ENCODE peak calls at places on chromosomes 5 and 9, in five cellular contexts. One of them, this sample, is unnamed.

GRCh38 chr5:90983148-90983547 is 400.0 kb downstream of the ARRDC3 start:
- DNase-seq in transverse colon: no peak
- DNase-seq in stomach: no peak
- DNase-seq in sigmoid colon: no peak
- DNase-seq in H9: no peak
- DNase-seq in this sample: no peak

GRCh38 chr5:97735209-97735608 is 552.2 kb upstream of the RIOK2 start:
- DNase-seq in transverse colon: no peak
- DNase-seq in stomach: no peak
- DNase-seq in sigmoid colon: no peak
- DNase-seq in H9: no peak
- DNase-seq in this sample: no peak

GRCh38 chr5:3852154-3852930 is 256.7 kb downstream of the IRX1 start:
- DNase-seq in transverse colon: no peak
- DNase-seq in stomach: no peak
- DNase-seq in sigmoid colon: no peak
- DNase-seq in H9: no peak
- DNase-seq in this sample: no peak

GRCh38 chr5:59123595-59124561 is 541.0 kb downstream of the RAB3C start:
- DNase-seq in transverse colon: no peak
- DNase-seq in stomach: no peak
- DNase-seq in sigmoid colon: peak; percentile 72
- DNase-seq in H9: no peak
- DNase-seq in this sample: no peak

GRCh38 chr5:6274846-6275543 is 103.4 kb downstream of the MED10 start:
- DNase-seq in transverse colon: no peak
- DNase-seq in stomach: no peak
- DNase-seq in sigmoid colon: no peak
- DNase-seq in H9: no peak
- DNase-seq in this sample: no peak

GRCh38 chr9:132615822-132616221 is 33.4 kb downstream of the BARHL1 start:
- DNase-seq in transverse colon: no peak
- DNase-seq in stomach: no peak
- DNase-seq in sigmoid colon: no peak
- DNase-seq in H9: no peak
- DNase-seq in this sample: no peak

GRCh38 chr9:108511200-108511756 is 344.5 kb downstream of the ACTL7B start:
- DNase-seq in transverse colon: no peak
- DNase-seq in stomach: no peak
- DNase-seq in sigmoid colon: no peak
- DNase-seq in H9: no peak
- DNase-seq in this sample: no peak

GRCh38 chr5:151751593-151751992 is 6.8 kb downstream of the ATOX1 start:
- DNase-seq in transverse colon: no peak
- DNase-seq in stomach: no peak
- DNase-seq in sigmoid colon: no peak
- DNase-seq in H9: no peak
- DNase-seq in this sample: no peak

GRCh38 chr5:9852686-9853085 is 222.5 kb upstream of the TAS2R1 start:
- DNase-seq in transverse colon: no peak
- DNase-seq in stomach: no peak
- DNase-seq in sigmoid colon: no peak
- DNase-seq in H9: no peak
- DNase-seq in this sample: no peak

GRCh38 chr5:132496631-132497487 is 6.3 kb upstream of the IRF1 start:
- DNase-seq in transverse colon: peak; percentile 95
- DNase-seq in stomach: peak; percentile 93
- DNase-seq in sigmoid colon: peak; percentile 94
- DNase-seq in H9: peak; percentile 93
- DNase-seq in this sample: peak; percentile 59

GRCh38 chr9:131333771-131334567 is 44.4 kb downstream of the PLPP7 start:
- DNase-seq in transverse colon: no peak
- DNase-seq in stomach: no peak
- DNase-seq in sigmoid colon: peak; percentile 56
- DNase-seq in H9: no peak
- DNase-seq in this sample: no peak

GRCh38 chr5:40386293-40386692 is 293.4 kb upstream of the PTGER4 start:
- DNase-seq in transverse colon: no peak
- DNase-seq in stomach: no peak
- DNase-seq in sigmoid colon: no peak
- DNase-seq in H9: no peak
- DNase-seq in this sample: no peak

GRCh38 chr9:94183240-94183999 is 75.7 kb upstream of the ZNF169 start:
- DNase-seq in transverse colon: no peak
- DNase-seq in stomach: no peak
- DNase-seq in sigmoid colon: no peak
- DNase-seq in H9: no peak
- DNase-seq in this sample: no peak

GRCh38 chr9:69253057-69253456 is 72.0 kb upstream of the ENTREP1 start:
- DNase-seq in transverse colon: no peak
- DNase-seq in stomach: no peak
- DNase-seq in sigmoid colon: no peak
- DNase-seq in H9: no peak
- DNase-seq in this sample: no peak

GRCh38 chr5:74810915-74811314 is 43.9 kb downstream of the NSA2 start:
- DNase-seq in transverse colon: no peak
- DNase-seq in stomach: no peak
- DNase-seq in sigmoid colon: no peak
- DNase-seq in H9: no peak
- DNase-seq in this sample: no peak

GRCh38 chr5:39115644-39116346 is 41.6 kb upstream of the RICTOR start:
- DNase-seq in transverse colon: no peak
- DNase-seq in stomach: no peak
- DNase-seq in sigmoid colon: no peak
- DNase-seq in H9: no peak
- DNase-seq in this sample: no peak

GRCh38 chr9:36924071-36924470 is 110.0 kb downstream of the PAX5 start:
- DNase-seq in transverse colon: no peak
- DNase-seq in stomach: no peak
- DNase-seq in sigmoid colon: peak; percentile 3
- DNase-seq in H9: no peak
- DNase-seq in this sample: no peak

GRCh38 chr9:123564652-123565051 is 208.7 kb downstream of the CRB2 start:
- DNase-seq in transverse colon: no peak
- DNase-seq in stomach: no peak
- DNase-seq in sigmoid colon: no peak
- DNase-seq in H9: no peak
- DNase-seq in this sample: no peak

GRCh38 chr9:14316574-14317304 is 2.8 kb upstream of the NFIB start:
- DNase-seq in transverse colon: no peak
- DNase-seq in stomach: no peak
- DNase-seq in sigmoid colon: no peak
- DNase-seq in H9: no peak
- DNase-seq in this sample: no peak

GRCh38 chr5:35960328-35960727 is 21.9 kb upstream of the CAPSL start:
- DNase-seq in transverse colon: no peak
- DNase-seq in stomach: no peak
- DNase-seq in sigmoid colon: no peak
- DNase-seq in H9: no peak
- DNase-seq in this sample: no peak

GRCh38 chr5:159409801-159410200 is 79.5 kb upstream of the IL12B start:
- DNase-seq in transverse colon: no peak
- DNase-seq in stomach: no peak
- DNase-seq in sigmoid colon: no peak
- DNase-seq in H9: no peak
- DNase-seq in this sample: no peak

GRCh38 chr5:72584466-72584865 is 77.3 kb upstream of the ZNF366 start:
- DNase-seq in transverse colon: no peak
- DNase-seq in stomach: no peak
- DNase-seq in sigmoid colon: no peak
- DNase-seq in H9: no peak
- DNase-seq in this sample: no peak

GRCh38 chr9:127793093-127793708 is 7.4 kb downstream of the CDK9 start:
- DNase-seq in transverse colon: no peak
- DNase-seq in stomach: peak; percentile 48
- DNase-seq in sigmoid colon: no peak
- DNase-seq in H9: no peak
- DNase-seq in this sample: no peak

GRCh38 chr5:142492781-142493281 is 168.0 kb upstream of the SPRY4 start:
- DNase-seq in transverse colon: no peak
- DNase-seq in stomach: no peak
- DNase-seq in sigmoid colon: no peak
- DNase-seq in H9: no peak
- DNase-seq in this sample: no peak

GRCh38 chr9:137030528-137030927 is 1.4 kb downstream of the FUT7 start:
- DNase-seq in transverse colon: no peak
- DNase-seq in stomach: peak; percentile 39
- DNase-seq in sigmoid colon: no peak
- DNase-seq in H9: no peak
- DNase-seq in this sample: peak; percentile 52

GRCh38 chr5:161311965-161312364 is 234.6 kb downstream of the GABRB2 start:
- DNase-seq in transverse colon: no peak
- DNase-seq in stomach: no peak
- DNase-seq in sigmoid colon: no peak
- DNase-seq in H9: no peak
- DNase-seq in this sample: no peak

GRCh38 chr9:134455951-134456739 is 129.9 kb downstream of the RXRA start:
- DNase-seq in transverse colon: peak; percentile 81
- DNase-seq in stomach: peak; percentile 61
- DNase-seq in sigmoid colon: peak; percentile 96
- DNase-seq in H9: no peak
- DNase-seq in this sample: peak; percentile 51

GRCh38 chr5:102856374-102856748 is 101.3 kb downstream of the PAM start:
- DNase-seq in transverse colon: no peak
- DNase-seq in stomach: no peak
- DNase-seq in sigmoid colon: no peak
- DNase-seq in H9: no peak
- DNase-seq in this sample: no peak

GRCh38 chr5:125874717-125875116 is 548.5 kb upstream of the GRAMD2B start:
- DNase-seq in transverse colon: no peak
- DNase-seq in stomach: no peak
- DNase-seq in sigmoid colon: no peak
- DNase-seq in H9: no peak
- DNase-seq in this sample: no peak
- TF ChIP-seq CTCF in transverse colon: no peak
- TF ChIP-seq CTCF in stomach: no peak
- TF ChIP-seq CTCF in sigmoid colon: no peak
- TF ChIP-seq CTCF in H9: no peak
- TF ChIP-seq CTCF in this sample: no peak

GRCh38 chr5:134403951-134404350 is 7.7 kb downstream of the CDKN2AIPNL start:
- DNase-seq in transverse colon: no peak
- DNase-seq in stomach: no peak
- DNase-seq in sigmoid colon: no peak
- DNase-seq in H9: no peak
- DNase-seq in this sample: no peak
- TF ChIP-seq CTCF in transverse colon: no peak
- TF ChIP-seq CTCF in stomach: no peak
- TF ChIP-seq CTCF in sigmoid colon: no peak
- TF ChIP-seq CTCF in H9: no peak
- TF ChIP-seq CTCF in this sample: no peak

DNA sequence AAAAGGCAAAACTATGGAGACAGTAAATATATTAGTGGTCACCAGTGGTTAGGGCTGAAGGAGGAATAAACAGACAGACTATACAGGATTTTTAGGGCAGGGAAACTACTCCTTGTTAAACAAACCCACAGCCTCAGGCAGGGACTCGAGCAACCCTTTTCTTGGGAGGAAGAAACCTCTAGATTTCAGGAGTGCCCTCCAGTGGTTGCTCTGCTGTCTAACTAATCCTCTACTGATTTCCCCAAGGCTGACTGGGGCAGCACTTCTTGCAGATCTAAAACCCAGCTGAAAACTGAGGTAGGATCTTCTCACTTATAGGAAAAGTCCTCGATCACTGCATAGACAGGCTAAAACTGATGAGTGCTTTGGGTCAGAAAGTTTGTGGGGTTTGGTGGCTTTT is 176.8 kb downstream of the ISOC1 start:
- DNase-seq in transverse colon: no peak
- DNase-seq in stomach: no peak
- DNase-seq in sigmoid colon: no peak
- DNase-seq in H9: peak; percentile 60
- DNase-seq in this sample: no peak
- TF ChIP-seq CTCF in transverse colon: no peak
- TF ChIP-seq CTCF in stomach: no peak
- TF ChIP-seq CTCF in sigmoid colon: no peak
- TF ChIP-seq CTCF in H9: peak; percentile 68
- TF ChIP-seq CTCF in this sample: no peak

GRCh38 chr5:195401-196160 is 4.3 kb downstream of the LRRC14B start:
- DNase-seq in transverse colon: no peak
- DNase-seq in stomach: no peak
- DNase-seq in sigmoid colon: peak; percentile 52
- DNase-seq in H9: no peak
- DNase-seq in this sample: no peak
- TF ChIP-seq CTCF in transverse colon: no peak
- TF ChIP-seq CTCF in stomach: no peak
- TF ChIP-seq CTCF in sigmoid colon: no peak
- TF ChIP-seq CTCF in H9: peak; percentile 51
- TF ChIP-seq CTCF in this sample: no peak

GRCh38 chr5:16606628-16607027 is 10.2 kb downstream of the RETREG1 start:
- DNase-seq in transverse colon: no peak
- DNase-seq in stomach: no peak
- DNase-seq in sigmoid colon: no peak
- DNase-seq in H9: no peak
- DNase-seq in this sample: no peak

GRCh38 chr5:16603701-16604100 is 13.1 kb downstream of the RETREG1 start:
- DNase-seq in transverse colon: no peak
- DNase-seq in stomach: no peak
- DNase-seq in sigmoid colon: no peak
- DNase-seq in H9: no peak
- DNase-seq in this sample: no peak

GRCh38 chr5:16612007-16612406 is 4.8 kb downstream of the RETREG1 start:
- DNase-seq in transverse colon: no peak
- DNase-seq in stomach: no peak
- DNase-seq in sigmoid colon: no peak
- DNase-seq in H9: no peak
- DNase-seq in this sample: no peak

GRCh38 chr5:16609412-16609811 is 7.4 kb downstream of the RETREG1 start:
- DNase-seq in transverse colon: no peak
- DNase-seq in stomach: no peak
- DNase-seq in sigmoid colon: no peak
- DNase-seq in H9: no peak
- DNase-seq in this sample: no peak
- TF ChIP-seq CTCF in transverse colon: no peak
- TF ChIP-seq CTCF in stomach: no peak
- TF ChIP-seq CTCF in sigmoid colon: no peak
- TF ChIP-seq CTCF in H9: no peak
- TF ChIP-seq CTCF in this sample: no peak

GRCh38 chr9:116365056-116365471 is 211.5 kb downstream of the PAPPA start:
- DNase-seq in transverse colon: peak; percentile 24
- DNase-seq in stomach: peak; percentile 32
- DNase-seq in sigmoid colon: peak; percentile 79
- DNase-seq in H9: no peak
- DNase-seq in this sample: no peak
- TF ChIP-seq CTCF in transverse colon: no peak
- TF ChIP-seq CTCF in stomach: no peak
- TF ChIP-seq CTCF in sigmoid colon: no peak
- TF ChIP-seq CTCF in H9: no peak
- TF ChIP-seq CTCF in this sample: no peak

This sample was measured in activated B cell treated with CpG ODN at 0.5 μM for 24 hours.